ENCODE peak calls at places on chromosomes 4 and X, in seven cellular contexts. P, R, B, O, S, Z and T are unnamed samples.

GRCh38 chr4:67809502-67809901 is 55.3 kb upstream of the GNRHR start:
- DNase-seq in P (no peak), R (no peak), B (no peak), O (no peak), S (peak), Z (peak), T (no peak)

GRCh38 chr4:8765084-8765483 is 106.6 kb downstream of the HMX1 start:
- DNase-seq in P (no peak), R (no peak), B (no peak), O (no peak), S (no peak), Z (no peak), T (no peak)

GRCh38 chrX:40058719-40059118 is 39.0 kb downstream of the BCOR start:
- DNase-seq in P (no peak), R (no peak), B (no peak), O (no peak), S (no peak), Z (no peak), T (no peak)

GRCh38 chr4:80489798-80490197 is 154.3 kb downstream of the CFAP299 start:
- DNase-seq in P (no peak), R (no peak), B (no peak), O (no peak), S (no peak), Z (no peak), T (no peak)

GRCh38 chr4:15004701-15005301 is 2.5 kb downstream of the CPEB2 start:
- DNase-seq in P (peak), R (peak), B (peak), O (peak), S (peak), Z (peak), T (peak)

GRCh38 chr4:20418865-20419451 is 167.3 kb downstream of the SLIT2 start:
- DNase-seq in P (no peak), R (peak), B (no peak), O (no peak), S (no peak), Z (peak), T (peak)

GRCh38 chr4:181952478-181952877 is 290.7 kb upstream of the TENM3 start:
- DNase-seq in P (no peak), R (peak), B (no peak), O (no peak), S (no peak), Z (no peak), T (no peak)

GRCh38 chrX:40105016-40105790 is 7.4 kb upstream of the BCOR start:
- DNase-seq in P (no peak), R (peak), B (peak), O (no peak), S (peak), Z (no peak), T (no peak)

GRCh38 chr4:1715002-1715761 is 3.1 kb upstream of the SLBP start:
- DNase-seq in P (no peak), R (no peak), B (no peak), O (no peak), S (no peak), Z (no peak), T (no peak)

GRCh38 chr4:137749466-137749865 is 217.2 kb upstream of the PCDH18 start:
- DNase-seq in P (no peak), R (peak), B (no peak), O (no peak), S (no peak), Z (no peak), T (no peak)

GRCh38 chr4:68368566-68369473 is 18.9 kb upstream of the YTHDC1 start:
- DNase-seq in P (no peak), R (peak), B (no peak), O (no peak), S (no peak), Z (no peak), T (no peak)

GRCh38 chr4:53021709-53022108 is 159.6 kb downstream of the RASL11B start:
- DNase-seq in P (no peak), R (no peak), B (no peak), O (no peak), S (no peak), Z (no peak), T (no peak)

GRCh38 chrX:69218407-69218806 is 53.2 kb upstream of the PJA1 start:
- DNase-seq in P (no peak), R (no peak), B (no peak), O (no peak), S (no peak), Z (no peak), T (no peak)

GRCh38 chr4:75919914-75920313 is 17.7 kb upstream of the PPEF2 start:
- DNase-seq in P (no peak), R (no peak), B (no peak), O (no peak), S (no peak), Z (no peak), T (no peak)

GRCh38 chrX:117936162-117936561 is 180.4 kb downstream of the KLHL13 start:
- DNase-seq in P (no peak), R (no peak), B (no peak), O (no peak), S (no peak), Z (no peak), T (no peak)

GRCh38 chrX:153870791-153871360 is 15.1 kb downstream of the L1CAM start:
- DNase-seq in P (no peak), R (no peak), B (no peak), O (no peak), S (no peak), Z (no peak), T (no peak)

GRCh38 chr4:81215219-81215892 is at the start of gene PRKG2:
- DNase-seq in P (no peak), R (no peak), B (no peak), O (peak), S (peak), Z (peak), T (no peak)

GRCh38 chr4:145843148-145843547 is 95.5 kb downstream of the ZNF827 start:
- DNase-seq in P (no peak), R (peak), B (no peak), O (no peak), S (no peak), Z (no peak), T (no peak)